ENCODE peak calls at places on chromosomes 11 and 22, in seven cellular contexts. One of them, this sample, is unnamed.

GRCh38 chr11:26557666-26558065 is 14.4 kb downstream of the MUC15 start:
- DNase-seq in C1 segment of cervical spinal cord: no peak
- DNase-seq in T1000: no peak
- DNase-seq in KG1: no peak
- DNase-seq in activated T-cell treated with anti-CD3 and anti-CD28 coated beads, Interleukin-2, amount 50 U/mL, for 72 hours: no peak
- DNase-seq in activated CD4-positive, alpha-beta T cell treated with anti-CD3 and anti-CD28 coated beads for 48 hours: no peak
- DNase-seq in activated CD4-positive, alpha-beta memory T cell treated with anti-CD3 and anti-CD28 coated beads for 36 hours: no peak
- DNase-seq in this sample: no peak

GRCh38 chr22:32355760-32356159 is 1.9 kb upstream of the RFPL3 start:
- DNase-seq in KG1: no peak
- DNase-seq in C1 segment of cervical spinal cord: no peak
- DNase-seq in activated CD4-positive, alpha-beta T cell treated with anti-CD3 and anti-CD28 coated beads for 48 hours: no peak
- DNase-seq in T1000: no peak
- DNase-seq in activated CD4-positive, alpha-beta memory T cell treated with anti-CD3 and anti-CD28 coated beads for 36 hours: no peak
- DNase-seq in activated T-cell treated with anti-CD3 and anti-CD28 coated beads, Interleukin-2, amount 50 U/mL, for 72 hours: no peak
- DNase-seq in this sample: no peak

GRCh38 chr11:73140213-73141030 is 1.7 kb downstream of the FCHSD2 start:
- DNase-seq in activated CD4-positive, alpha-beta T cell treated with anti-CD3 and anti-CD28 coated beads for 48 hours: peak; percentile 23
- DNase-seq in C1 segment of cervical spinal cord: peak; percentile 64
- DNase-seq in activated CD4-positive, alpha-beta memory T cell treated with anti-CD3 and anti-CD28 coated beads for 36 hours: peak; percentile 31
- DNase-seq in KG1: no peak
- DNase-seq in T1000: no peak
- DNase-seq in activated T-cell treated with anti-CD3 and anti-CD28 coated beads, Interleukin-2, amount 50 U/mL, for 72 hours: peak; percentile 27
- DNase-seq in this sample: no peak

GRCh38 chr11:60992842-60993409 is 21.4 kb downstream of the CD6 start:
- DNase-seq in activated CD4-positive, alpha-beta T cell treated with anti-CD3 and anti-CD28 coated beads for 48 hours: peak; percentile 9
- DNase-seq in T1000: no peak
- DNase-seq in activated CD4-positive, alpha-beta memory T cell treated with anti-CD3 and anti-CD28 coated beads for 36 hours: peak; percentile 19
- DNase-seq in C1 segment of cervical spinal cord: no peak
- DNase-seq in KG1: no peak
- DNase-seq in activated T-cell treated with anti-CD3 and anti-CD28 coated beads, Interleukin-2, amount 50 U/mL, for 72 hours: no peak
- DNase-seq in this sample: no peak

GRCh38 chr11:15327786-15328231 is 213.1 kb downstream of the INSC start:
- DNase-seq in activated T-cell treated with anti-CD3 and anti-CD28 coated beads, Interleukin-2, amount 50 U/mL, for 72 hours: peak; percentile 15
- DNase-seq in activated CD4-positive, alpha-beta memory T cell treated with anti-CD3 and anti-CD28 coated beads for 36 hours: peak; percentile 20
- DNase-seq in KG1: no peak
- DNase-seq in C1 segment of cervical spinal cord: peak; percentile 0
- DNase-seq in T1000: peak; percentile 14
- DNase-seq in activated CD4-positive, alpha-beta T cell treated with anti-CD3 and anti-CD28 coated beads for 48 hours: peak; percentile 27
- DNase-seq in this sample: peak; percentile 6

GRCh38 chr11:86145439-86146156 is 76.7 kb upstream of the PICALM start:
- DNase-seq in activated CD4-positive, alpha-beta T cell treated with anti-CD3 and anti-CD28 coated beads for 48 hours: no peak
- DNase-seq in KG1: no peak
- DNase-seq in C1 segment of cervical spinal cord: no peak
- DNase-seq in T1000: no peak
- DNase-seq in activated CD4-positive, alpha-beta memory T cell treated with anti-CD3 and anti-CD28 coated beads for 36 hours: no peak
- DNase-seq in activated T-cell treated with anti-CD3 and anti-CD28 coated beads, Interleukin-2, amount 50 U/mL, for 72 hours: no peak
- DNase-seq in this sample: no peak

GRCh38 chr11:83836883-83837654 is 550.9 kb upstream of the CCDC90B start:
- DNase-seq in activated T-cell treated with anti-CD3 and anti-CD28 coated beads, Interleukin-2, amount 50 U/mL, for 72 hours: peak; percentile 23
- DNase-seq in KG1: peak; percentile 10
- DNase-seq in activated CD4-positive, alpha-beta T cell treated with anti-CD3 and anti-CD28 coated beads for 48 hours: peak; percentile 32
- DNase-seq in activated CD4-positive, alpha-beta memory T cell treated with anti-CD3 and anti-CD28 coated beads for 36 hours: peak; percentile 19
- DNase-seq in C1 segment of cervical spinal cord: peak; percentile 63
- DNase-seq in T1000: peak; percentile 9
- DNase-seq in this sample: peak; percentile 14

GRCh38 chr11:15993360-15993759 is 363.0 kb downstream of the SOX6 start:
- DNase-seq in T1000: no peak
- DNase-seq in C1 segment of cervical spinal cord: no peak
- DNase-seq in activated T-cell treated with anti-CD3 and anti-CD28 coated beads, Interleukin-2, amount 50 U/mL, for 72 hours: no peak
- DNase-seq in KG1: no peak
- DNase-seq in activated CD4-positive, alpha-beta T cell treated with anti-CD3 and anti-CD28 coated beads for 48 hours: no peak
- DNase-seq in activated CD4-positive, alpha-beta memory T cell treated with anti-CD3 and anti-CD28 coated beads for 36 hours: no peak
- DNase-seq in this sample: no peak

GRCh38 chr11:66721939-66722338 is 7.1 kb downstream of the SPTBN2 start:
- DNase-seq in activated T-cell treated with anti-CD3 and anti-CD28 coated beads, Interleukin-2, amount 50 U/mL, for 72 hours: no peak
- DNase-seq in C1 segment of cervical spinal cord: no peak
- DNase-seq in activated CD4-positive, alpha-beta memory T cell treated with anti-CD3 and anti-CD28 coated beads for 36 hours: no peak
- DNase-seq in KG1: no peak
- DNase-seq in T1000: no peak
- DNase-seq in activated CD4-positive, alpha-beta T cell treated with anti-CD3 and anti-CD28 coated beads for 48 hours: no peak
- DNase-seq in this sample: no peak

GRCh38 chr11:77206264-77207018 is 78.4 kb downstream of the MYO7A start:
- DNase-seq in activated CD4-positive, alpha-beta T cell treated with anti-CD3 and anti-CD28 coated beads for 48 hours: no peak
- DNase-seq in KG1: no peak
- DNase-seq in activated CD4-positive, alpha-beta memory T cell treated with anti-CD3 and anti-CD28 coated beads for 36 hours: no peak
- DNase-seq in activated T-cell treated with anti-CD3 and anti-CD28 coated beads, Interleukin-2, amount 50 U/mL, for 72 hours: no peak
- DNase-seq in T1000: no peak
- DNase-seq in C1 segment of cervical spinal cord: no peak
- DNase-seq in this sample: no peak

GRCh38 chr22:19419464-19420178 is 11.9 kb downstream of the HIRA start:
- DNase-seq in activated CD4-positive, alpha-beta memory T cell treated with anti-CD3 and anti-CD28 coated beads for 36 hours: peak; percentile 73
- DNase-seq in KG1: no peak
- DNase-seq in C1 segment of cervical spinal cord: no peak
- DNase-seq in activated T-cell treated with anti-CD3 and anti-CD28 coated beads, Interleukin-2, amount 50 U/mL, for 72 hours: peak; percentile 53
- DNase-seq in T1000: no peak
- DNase-seq in activated CD4-positive, alpha-beta T cell treated with anti-CD3 and anti-CD28 coated beads for 48 hours: peak; percentile 66
- DNase-seq in this sample: no peak

GRCh38 chr22:49480896-49481650 is 346.6 kb downstream of the BRD1 start:
- DNase-seq in T1000: no peak
- DNase-seq in activated CD4-positive, alpha-beta T cell treated with anti-CD3 and anti-CD28 coated beads for 48 hours: no peak
- DNase-seq in activated CD4-positive, alpha-beta memory T cell treated with anti-CD3 and anti-CD28 coated beads for 36 hours: no peak
- DNase-seq in KG1: no peak
- DNase-seq in C1 segment of cervical spinal cord: no peak
- DNase-seq in activated T-cell treated with anti-CD3 and anti-CD28 coated beads, Interleukin-2, amount 50 U/mL, for 72 hours: no peak
- DNase-seq in this sample: no peak

GRCh38 chr11:17743026-17743807 is 8.6 kb downstream of the KCNC1 start:
- DNase-seq in activated CD4-positive, alpha-beta T cell treated with anti-CD3 and anti-CD28 coated beads for 48 hours: no peak
- DNase-seq in activated CD4-positive, alpha-beta memory T cell treated with anti-CD3 and anti-CD28 coated beads for 36 hours: no peak
- DNase-seq in KG1: no peak
- DNase-seq in T1000: no peak
- DNase-seq in C1 segment of cervical spinal cord: no peak
- DNase-seq in activated T-cell treated with anti-CD3 and anti-CD28 coated beads, Interleukin-2, amount 50 U/mL, for 72 hours: no peak
- DNase-seq in this sample: no peak

GRCh38 chr11:29448246-29448877 is 568.5 kb downstream of the KCNA4 start:
- DNase-seq in T1000: no peak
- DNase-seq in activated CD4-positive, alpha-beta T cell treated with anti-CD3 and anti-CD28 coated beads for 48 hours: no peak
- DNase-seq in KG1: no peak
- DNase-seq in activated T-cell treated with anti-CD3 and anti-CD28 coated beads, Interleukin-2, amount 50 U/mL, for 72 hours: no peak
- DNase-seq in C1 segment of cervical spinal cord: no peak
- DNase-seq in activated CD4-positive, alpha-beta memory T cell treated with anti-CD3 and anti-CD28 coated beads for 36 hours: no peak
- DNase-seq in this sample: no peak

GRCh38 chr11:72780291-72781062 is 13.4 kb downstream of the STARD10 start:
- DNase-seq in activated CD4-positive, alpha-beta T cell treated with anti-CD3 and anti-CD28 coated beads for 48 hours: no peak
- DNase-seq in activated T-cell treated with anti-CD3 and anti-CD28 coated beads, Interleukin-2, amount 50 U/mL, for 72 hours: no peak
- DNase-seq in activated CD4-positive, alpha-beta memory T cell treated with anti-CD3 and anti-CD28 coated beads for 36 hours: no peak
- DNase-seq in C1 segment of cervical spinal cord: no peak
- DNase-seq in T1000: no peak
- DNase-seq in KG1: no peak
- DNase-seq in this sample: no peak

GRCh38 chr22:28034760-28035401 is 115.8 kb upstream of the PITPNB start:
- DNase-seq in activated CD4-positive, alpha-beta memory T cell treated with anti-CD3 and anti-CD28 coated beads for 36 hours: no peak
- DNase-seq in activated T-cell treated with anti-CD3 and anti-CD28 coated beads, Interleukin-2, amount 50 U/mL, for 72 hours: no peak
- DNase-seq in C1 segment of cervical spinal cord: no peak
- DNase-seq in T1000: no peak
- DNase-seq in activated CD4-positive, alpha-beta T cell treated with anti-CD3 and anti-CD28 coated beads for 48 hours: peak; percentile 32
- DNase-seq in KG1: no peak
- DNase-seq in this sample: peak; percentile 45

GRCh38 chr22:20456064-20456721 is 18.6 kb upstream of the SCARF2 start:
- DNase-seq in C1 segment of cervical spinal cord: peak; percentile 30
- DNase-seq in T1000: no peak
- DNase-seq in activated T-cell treated with anti-CD3 and anti-CD28 coated beads, Interleukin-2, amount 50 U/mL, for 72 hours: peak; percentile 76
- DNase-seq in activated CD4-positive, alpha-beta memory T cell treated with anti-CD3 and anti-CD28 coated beads for 36 hours: peak; percentile 85
- DNase-seq in activated CD4-positive, alpha-beta T cell treated with anti-CD3 and anti-CD28 coated beads for 48 hours: peak; percentile 84
- DNase-seq in KG1: peak; percentile 52
- DNase-seq in this sample: peak; percentile 28

GRCh38 chr11:2076441-2076840 is 62.7 kb downstream of the IGF2 start:
- DNase-seq in KG1: no peak
- DNase-seq in C1 segment of cervical spinal cord: no peak
- DNase-seq in T1000: no peak
- DNase-seq in activated CD4-positive, alpha-beta T cell treated with anti-CD3 and anti-CD28 coated beads for 48 hours: no peak
- DNase-seq in activated T-cell treated with anti-CD3 and anti-CD28 coated beads, Interleukin-2, amount 50 U/mL, for 72 hours: no peak
- DNase-seq in activated CD4-positive, alpha-beta memory T cell treated with anti-CD3 and anti-CD28 coated beads for 36 hours: peak; percentile 9
- DNase-seq in this sample: no peak

GRCh38 chr11:40306938-40307548 is 1152.4 kb downstream of the LRRC4C start:
- DNase-seq in KG1: peak; percentile 5
- DNase-seq in activated CD4-positive, alpha-beta memory T cell treated with anti-CD3 and anti-CD28 coated beads for 36 hours: no peak
- DNase-seq in activated CD4-positive, alpha-beta T cell treated with anti-CD3 and anti-CD28 coated beads for 48 hours: no peak
- DNase-seq in C1 segment of cervical spinal cord: peak; percentile 28
- DNase-seq in activated T-cell treated with anti-CD3 and anti-CD28 coated beads, Interleukin-2, amount 50 U/mL, for 72 hours: no peak
- DNase-seq in T1000: no peak
- DNase-seq in this sample: no peak

GRCh38 chr11:111465400-111465799 is 46.8 kb downstream of the BTG4 start:
- DNase-seq in activated CD4-positive, alpha-beta memory T cell treated with anti-CD3 and anti-CD28 coated beads for 36 hours: no peak
- DNase-seq in T1000: peak; percentile 5
- DNase-seq in C1 segment of cervical spinal cord: no peak
- DNase-seq in KG1: no peak
- DNase-seq in activated CD4-positive, alpha-beta T cell treated with anti-CD3 and anti-CD28 coated beads for 48 hours: no peak
- DNase-seq in activated T-cell treated with anti-CD3 and anti-CD28 coated beads, Interleukin-2, amount 50 U/mL, for 72 hours: no peak
- DNase-seq in this sample: no peak

GRCh38 chr11:332651-333480 is 12.2 kb upstream of the IFITM3 start:
- DNase-seq in activated CD4-positive, alpha-beta T cell treated with anti-CD3 and anti-CD28 coated beads for 48 hours: no peak
- DNase-seq in KG1: no peak
- DNase-seq in T1000: no peak
- DNase-seq in activated CD4-positive, alpha-beta memory T cell treated with anti-CD3 and anti-CD28 coated beads for 36 hours: no peak
- DNase-seq in C1 segment of cervical spinal cord: no peak
- DNase-seq in activated T-cell treated with anti-CD3 and anti-CD28 coated beads, Interleukin-2, amount 50 U/mL, for 72 hours: no peak
- DNase-seq in this sample: no peak

GRCh38 chr11:26599421-26599820 is 27.4 kb upstream of the MUC15 start:
- DNase-seq in C1 segment of cervical spinal cord: no peak
- DNase-seq in KG1: no peak
- DNase-seq in activated CD4-positive, alpha-beta T cell treated with anti-CD3 and anti-CD28 coated beads for 48 hours: no peak
- DNase-seq in activated T-cell treated with anti-CD3 and anti-CD28 coated beads, Interleukin-2, amount 50 U/mL, for 72 hours: no peak
- DNase-seq in activated CD4-positive, alpha-beta memory T cell treated with anti-CD3 and anti-CD28 coated beads for 36 hours: no peak
- DNase-seq in T1000: no peak
- DNase-seq in this sample: no peak

GRCh38 chr11:12199231-12199948 is 89.0 kb downstream of the MICAL2 start:
- DNase-seq in activated CD4-positive, alpha-beta memory T cell treated with anti-CD3 and anti-CD28 coated beads for 36 hours: peak; percentile 49
- DNase-seq in KG1: no peak
- DNase-seq in activated CD4-positive, alpha-beta T cell treated with anti-CD3 and anti-CD28 coated beads for 48 hours: no peak
- DNase-seq in C1 segment of cervical spinal cord: no peak
- DNase-seq in activated T-cell treated with anti-CD3 and anti-CD28 coated beads, Interleukin-2, amount 50 U/mL, for 72 hours: no peak
- DNase-seq in T1000: no peak
- DNase-seq in this sample: no peak

GRCh38 chr11:117300301-117300700 is 9.2 kb downstream of the BACE1-AS start:
- DNase-seq in KG1: no peak
- DNase-seq in T1000: no peak
- DNase-seq in activated T-cell treated with anti-CD3 and anti-CD28 coated beads, Interleukin-2, amount 50 U/mL, for 72 hours: no peak
- DNase-seq in activated CD4-positive, alpha-beta T cell treated with anti-CD3 and anti-CD28 coated beads for 48 hours: no peak
- DNase-seq in activated CD4-positive, alpha-beta memory T cell treated with anti-CD3 and anti-CD28 coated beads for 36 hours: no peak
- DNase-seq in C1 segment of cervical spinal cord: no peak
- DNase-seq in this sample: peak; percentile 26

GRCh38 chr22:26526165-26526564 is 13.9 kb upstream of the TFIP11 start:
- DNase-seq in activated T-cell treated with anti-CD3 and anti-CD28 coated beads, Interleukin-2, amount 50 U/mL, for 72 hours: no peak
- DNase-seq in activated CD4-positive, alpha-beta memory T cell treated with anti-CD3 and anti-CD28 coated beads for 36 hours: no peak
- DNase-seq in KG1: no peak
- DNase-seq in activated CD4-positive, alpha-beta T cell treated with anti-CD3 and anti-CD28 coated beads for 48 hours: no peak
- DNase-seq in C1 segment of cervical spinal cord: no peak
- DNase-seq in T1000: no peak
- DNase-seq in this sample: no peak

GRCh38 chr22:33971561-33971961 is 51.3 kb upstream of the LARGE1 start:
- DNase-seq in activated T-cell treated with anti-CD3 and anti-CD28 coated beads, Interleukin-2, amount 50 U/mL, for 72 hours: no peak
- DNase-seq in KG1: no peak
- DNase-seq in T1000: no peak
- DNase-seq in activated CD4-positive, alpha-beta memory T cell treated with anti-CD3 and anti-CD28 coated beads for 36 hours: no peak
- DNase-seq in C1 segment of cervical spinal cord: peak; percentile 47
- DNase-seq in activated CD4-positive, alpha-beta T cell treated with anti-CD3 and anti-CD28 coated beads for 48 hours: no peak
- DNase-seq in this sample: no peak

GRCh38 chr11:92423635-92424034 is 199.0 kb downstream of the FAT3 start:
- DNase-seq in C1 segment of cervical spinal cord: no peak
- DNase-seq in activated CD4-positive, alpha-beta T cell treated with anti-CD3 and anti-CD28 coated beads for 48 hours: no peak
- DNase-seq in activated CD4-positive, alpha-beta memory T cell treated with anti-CD3 and anti-CD28 coated beads for 36 hours: no peak
- DNase-seq in activated T-cell treated with anti-CD3 and anti-CD28 coated beads, Interleukin-2, amount 50 U/mL, for 72 hours: no peak
- DNase-seq in T1000: no peak
- DNase-seq in KG1: no peak
- DNase-seq in this sample: no peak

GRCh38 chr11:1647901-1648721 is 18.5 kb downstream of the KRTAP5-5 start:
- DNase-seq in KG1: no peak
- DNase-seq in activated CD4-positive, alpha-beta T cell treated with anti-CD3 and anti-CD28 coated beads for 48 hours: no peak
- DNase-seq in T1000: no peak
- DNase-seq in C1 segment of cervical spinal cord: no peak
- DNase-seq in activated T-cell treated with anti-CD3 and anti-CD28 coated beads, Interleukin-2, amount 50 U/mL, for 72 hours: no peak
- DNase-seq in activated CD4-positive, alpha-beta memory T cell treated with anti-CD3 and anti-CD28 coated beads for 36 hours: no peak
- DNase-seq in this sample: no peak

GRCh38 chr11:86726118-86726748 is 53.8 kb upstream of the ME3 start:
- DNase-seq in activated CD4-positive, alpha-beta memory T cell treated with anti-CD3 and anti-CD28 coated beads for 36 hours: no peak
- DNase-seq in activated T-cell treated with anti-CD3 and anti-CD28 coated beads, Interleukin-2, amount 50 U/mL, for 72 hours: no peak
- DNase-seq in KG1: no peak
- DNase-seq in activated CD4-positive, alpha-beta T cell treated with anti-CD3 and anti-CD28 coated beads for 48 hours: no peak
- DNase-seq in C1 segment of cervical spinal cord: no peak
- DNase-seq in T1000: no peak
- DNase-seq in this sample: no peak

GRCh38 chr11:73126804-73127480 is 15.2 kb downstream of the FCHSD2 start:
- DNase-seq in KG1: no peak
- DNase-seq in activated T-cell treated with anti-CD3 and anti-CD28 coated beads, Interleukin-2, amount 50 U/mL, for 72 hours: no peak
- DNase-seq in activated CD4-positive, alpha-beta memory T cell treated with anti-CD3 and anti-CD28 coated beads for 36 hours: no peak
- DNase-seq in activated CD4-positive, alpha-beta T cell treated with anti-CD3 and anti-CD28 coated beads for 48 hours: no peak
- DNase-seq in T1000: no peak
- DNase-seq in C1 segment of cervical spinal cord: no peak
- DNase-seq in this sample: no peak